ENCODE peak calls at places on chromosomes 6 and 20, in six cellular contexts. Y is amniotic stem cell; D is CD8-positive, alpha-beta memory T cell; N is psoas muscle; T is NCI-H345; B is OCI-M1. M is an unnamed sample.

GRCh38 chr6:87700729-87701675 is 1.0 kb downstream of the AKIRIN2 start:
- DNase-seq in Y (no peak), D (peak; percentile 62), N (peak; percentile 58), T (peak; percentile 61), B (peak; percentile 91), M (no peak)

GRCh38 chr6:5054427-5054873 is 30.7 kb upstream of the PPP1R3G start:
- DNase-seq in Y (no peak), D (no peak), N (no peak), T (no peak), B (no peak), M (no peak)

GRCh38 chr20:63093966-63094766 is 87.4 kb upstream of the BHLHE23 start:
- DNase-seq in Y (no peak), D (peak; percentile 27), N (peak; percentile 40), T (no peak), B (no peak), M (no peak)

GRCh38 chr20:24970743-24971142 is 21.7 kb downstream of the CST7 start:
- DNase-seq in Y (no peak), D (peak; percentile 18), N (no peak), T (no peak), B (no peak), M (no peak)

GRCh38 chr20:36179170-36179945 is 24.8 kb downstream of the EPB41L1 start:
- DNase-seq in Y (no peak), D (no peak), N (no peak), T (peak; percentile 26), B (no peak), M (no peak)

GRCh38 chr6:52389626-52390360 is 27.8 kb downstream of the PAQR8 start:
- DNase-seq in Y (no peak), D (peak; percentile 75), N (peak; percentile 56), T (peak; percentile 5), B (peak; percentile 88), M (no peak)

GRCh38 chr20:15236812-15237211 is 899.4 kb upstream of the FLRT3 start:
- DNase-seq in Y (no peak), D (no peak), N (no peak), T (no peak), B (peak; percentile 80), M (no peak)

GRCh38 chr20:50516180-50516934 is 6.2 kb downstream of the PTPN1 start:
- DNase-seq in Y (no peak), D (no peak), N (no peak), T (no peak), B (peak; percentile 78), M (no peak)

GRCh38 chr20:10322073-10323012 is 103.7 kb downstream of the SNAP25 start:
- DNase-seq in Y (no peak), D (no peak), N (no peak), T (peak; percentile 92), B (no peak), M (no peak)

GRCh38 chr6:149112976-149113375 is 204.5 kb upstream of the TAB2 start:
- DNase-seq in Y (no peak), D (no peak), N (no peak), T (no peak), B (no peak), M (no peak)

GRCh38 chr6:15793288-15793687 is 130.5 kb upstream of the DTNBP1 start:
- DNase-seq in Y (peak; percentile 9), D (no peak), N (peak; percentile 63), T (no peak), B (peak; percentile 46), M (no peak)

GRCh38 chr6:52507557-52508260 is 69.2 kb downstream of the TRAM2 start:
- DNase-seq in Y (no peak), D (no peak), N (no peak), T (no peak), B (no peak), M (no peak)

GRCh38 chr20:47660983-47661711 is 124.1 kb downstream of the SULF2 start:
- DNase-seq in Y (no peak), D (no peak), N (no peak), T (no peak), B (no peak), M (no peak)

GRCh38 chr20:41179961-41180360 is 42.6 kb downstream of the PLCG1 start:
- DNase-seq in Y (no peak), D (no peak), N (no peak), T (no peak), B (no peak), M (no peak)

GRCh38 chr6:73586416-73586974 is 65.7 kb upstream of the EEF1A1 start:
- DNase-seq in Y (no peak), D (no peak), N (no peak), T (no peak), B (no peak), M (no peak)

GRCh38 chr20:14721926-14722325 is 384.5 kb upstream of the FLRT3 start:
- DNase-seq in Y (no peak), D (no peak), N (no peak), T (no peak), B (no peak), M (no peak)

GRCh38 chr20:10171864-10172751 is 46.5 kb upstream of the SNAP25 start:
- DNase-seq in Y (peak; percentile 24), D (no peak), N (peak; percentile 40), T (peak; percentile 88), B (no peak), M (no peak)

GRCh38 chr20:62370115-62370806 is 3.1 kb upstream of the LAMA5 start:
- DNase-seq in Y (no peak), D (no peak), N (no peak), T (no peak), B (no peak), M (no peak)

GRCh38 chr20:37327748-37328147 is 18.2 kb upstream of the SRC start:
- DNase-seq in Y (no peak), D (no peak), N (peak; percentile 79), T (no peak), B (no peak), M (peak; percentile 41)

GRCh38 chr20:4064118-4064962 is 49.0 kb upstream of the RNF24 start:
- DNase-seq in Y (peak; percentile 74), D (no peak), N (peak; percentile 94), T (no peak), B (peak; percentile 87), M (no peak)

GRCh38 chr6:13065596-13065995 is 262.7 kb downstream of the TBC1D7 start:
- DNase-seq in Y (no peak), D (no peak), N (no peak), T (no peak), B (no peak), M (no peak)

GRCh38 chr6:34315780-34316179 is 67.0 kb upstream of the SMIM29 start:
- DNase-seq in Y (no peak), D (no peak), N (no peak), T (no peak), B (peak; percentile 95), M (no peak)

GRCh38 chr6:6390849-6391602 is 70.6 kb upstream of the F13A1 start:
- DNase-seq in Y (no peak), D (no peak), N (no peak), T (no peak), B (no peak), M (no peak)

GRCh38 chr6:131164506-131164905 is 29.2 kb downstream of the AKAP7 start:
- DNase-seq in Y (no peak), D (no peak), N (no peak), T (no peak), B (no peak), M (no peak)

GRCh38 chr6:126539022-126539421 is 199.1 kb downstream of the CENPW start:
- DNase-seq in Y (peak; percentile 27), D (no peak), N (no peak), T (no peak), B (peak; percentile 47), M (no peak)

GRCh38 chr6:85669735-85670194 is 27.1 kb upstream of the SYNCRIP start:
- DNase-seq in Y (no peak), D (peak; percentile 66), N (no peak), T (no peak), B (no peak), M (no peak)

GRCh38 chr20:11582073-11582472 is 335.6 kb upstream of the BTBD3 start:
- DNase-seq in Y (no peak), D (no peak), N (no peak), T (no peak), B (peak; percentile 84), M (no peak)

GRCh38 chr20:46150982-46151381 is 32.9 kb downstream of the CD40 start:
- DNase-seq in Y (no peak), D (no peak), N (no peak), T (no peak), B (no peak), M (no peak)

GRCh38 chr6:136797977-136798376 is 5.7 kb upstream of the MAP3K5 start:
- DNase-seq in Y (no peak), D (no peak), N (no peak), T (no peak), B (no peak), M (no peak)

GRCh38 chr6:2749972-2750600 is 636 bp downstream of the MYLK4 start:
- DNase-seq in Y (no peak), D (peak; percentile 71), N (peak; percentile 66), T (no peak), B (peak; percentile 91), M (no peak)

GRCh38 chr20:20452254-20452676 is 84.4 kb downstream of the INSM1 start:
- DNase-seq in Y (no peak), D (peak; percentile 58), N (peak; percentile 79), T (peak; percentile 78), B (no peak), M (peak; percentile 11)

GRCh38 chr20:37988555-37988954 is 44.7 kb downstream of the TTI1 start:
- DNase-seq in Y (no peak), D (no peak), N (no peak), T (no peak), B (no peak), M (no peak)

GRCh38 chr6:80282913-80283554 is 176.6 kb downstream of the BCKDHB start:
- DNase-seq in Y (no peak), D (no peak), N (no peak), T (no peak), B (no peak), M (no peak)